ENCODE peak calls at places on chromosomes 12 and 14, in ten cellular contexts. One of them, this sample, is unnamed.
A peak's percentile ranks its signal among the peaks of the same experiment; 100 is the strongest.

GRCh38 chr14:24213866-24214652 is 771 bp upstream of the CHMP4A start:
- DNase-seq in fibroblast of mammary gland: no peak
- DNase-seq in K562: no peak
- DNase-seq in heart right ventricle: no peak
- DNase-seq in tibial artery: no peak
- DNase-seq in cardiac muscle cell: no peak
- DNase-seq in GM13977: no peak
- DNase-seq in tibial nerve: no peak
- DNase-seq in B cell: no peak
- DNase-seq in dorsolateral prefrontal cortex: no peak
- DNase-seq in this sample: no peak

GRCh38 chr14:45426685-45427282 is 173.8 kb upstream of the MIS18BP1 start:
- DNase-seq in fibroblast of mammary gland: peak; percentile 52
- DNase-seq in K562: peak; percentile 16
- DNase-seq in heart right ventricle: no peak
- DNase-seq in tibial artery: no peak
- DNase-seq in cardiac muscle cell: peak; percentile 47
- DNase-seq in GM13977: peak; percentile 22
- DNase-seq in tibial nerve: no peak
- DNase-seq in B cell: peak; percentile 23
- DNase-seq in dorsolateral prefrontal cortex: no peak
- DNase-seq in this sample: peak; percentile 22

GRCh38 chr12:92551853-92552397 is 150.9 kb upstream of the PLEKHG7 start:
- DNase-seq in fibroblast of mammary gland: peak; percentile 42
- DNase-seq in K562: peak; percentile 42
- DNase-seq in heart right ventricle: no peak
- DNase-seq in tibial artery: no peak
- DNase-seq in cardiac muscle cell: no peak
- DNase-seq in GM13977: peak; percentile 55
- DNase-seq in tibial nerve: no peak
- DNase-seq in B cell: no peak
- DNase-seq in dorsolateral prefrontal cortex: no peak
- DNase-seq in this sample: no peak

GRCh38 chr14:36502558-36503508 is 17.2 kb downstream of the NKX2-1 start:
- DNase-seq in fibroblast of mammary gland: no peak
- DNase-seq in K562: no peak
- DNase-seq in heart right ventricle: no peak
- DNase-seq in tibial artery: no peak
- DNase-seq in cardiac muscle cell: no peak
- DNase-seq in GM13977: no peak
- DNase-seq in tibial nerve: no peak
- DNase-seq in B cell: no peak
- DNase-seq in dorsolateral prefrontal cortex: no peak
- DNase-seq in this sample: no peak

GRCh38 chr14:42556551-42556950 is 949.9 kb downstream of the LRFN5 start:
- DNase-seq in fibroblast of mammary gland: no peak
- DNase-seq in K562: no peak
- DNase-seq in heart right ventricle: no peak
- DNase-seq in tibial artery: no peak
- DNase-seq in cardiac muscle cell: no peak
- DNase-seq in GM13977: no peak
- DNase-seq in tibial nerve: no peak
- DNase-seq in B cell: no peak
- DNase-seq in dorsolateral prefrontal cortex: no peak
- DNase-seq in this sample: no peak

GRCh38 chr14:104296388-104297312 is 158.3 kb downstream of the KIF26A start:
- DNase-seq in fibroblast of mammary gland: no peak
- DNase-seq in K562: no peak
- DNase-seq in heart right ventricle: peak; percentile 13
- DNase-seq in tibial artery: peak; percentile 17
- DNase-seq in cardiac muscle cell: peak; percentile 12
- DNase-seq in GM13977: no peak
- DNase-seq in tibial nerve: no peak
- DNase-seq in B cell: no peak
- DNase-seq in dorsolateral prefrontal cortex: peak; percentile 26
- DNase-seq in this sample: peak; percentile 86

GRCh38 chr12:4505381-4505986 is 33.2 kb upstream of the RAD51AP1 start:
- DNase-seq in fibroblast of mammary gland: peak; percentile 49
- DNase-seq in K562: no peak
- DNase-seq in heart right ventricle: no peak
- DNase-seq in tibial artery: no peak
- DNase-seq in cardiac muscle cell: peak; percentile 13
- DNase-seq in GM13977: no peak
- DNase-seq in tibial nerve: no peak
- DNase-seq in B cell: no peak
- DNase-seq in dorsolateral prefrontal cortex: no peak
- DNase-seq in this sample: no peak

GRCh38 chr12:42094277-42094676 is 50.4 kb downstream of the GXYLT1 start:
- DNase-seq in fibroblast of mammary gland: peak; percentile 65
- DNase-seq in K562: peak; percentile 65
- DNase-seq in heart right ventricle: no peak
- DNase-seq in tibial artery: no peak
- DNase-seq in cardiac muscle cell: peak; percentile 70
- DNase-seq in GM13977: no peak
- DNase-seq in tibial nerve: no peak
- DNase-seq in B cell: no peak
- DNase-seq in dorsolateral prefrontal cortex: no peak
- DNase-seq in this sample: no peak

GRCh38 chr14:100708349-100709217 is 18.1 kb upstream of the DLK1 start:
- DNase-seq in fibroblast of mammary gland: peak; percentile 41
- DNase-seq in K562: no peak
- DNase-seq in heart right ventricle: peak; percentile 57
- DNase-seq in tibial artery: no peak
- DNase-seq in cardiac muscle cell: peak; percentile 70
- DNase-seq in GM13977: no peak
- DNase-seq in tibial nerve: no peak
- DNase-seq in B cell: no peak
- DNase-seq in dorsolateral prefrontal cortex: no peak
- DNase-seq in this sample: no peak
- TF ChIP-seq CTCF in fibroblast of mammary gland: no peak
- TF ChIP-seq CTCF in K562: no peak
- TF ChIP-seq CTCF in heart right ventricle: no peak
- TF ChIP-seq CTCF in tibial artery: no peak
- TF ChIP-seq CTCF in cardiac muscle cell: no peak
- TF ChIP-seq CTCF in GM13977: no peak
- TF ChIP-seq CTCF in tibial nerve: no peak
- TF ChIP-seq CTCF in B cell: no peak
- TF ChIP-seq CTCF in dorsolateral prefrontal cortex: no peak
- TF ChIP-seq CTCF in this sample: no peak

GRCh38 chr12:547883-548470 is 88.2 kb downstream of the B4GALNT3 start:
- DNase-seq in fibroblast of mammary gland: no peak
- DNase-seq in K562: no peak
- DNase-seq in heart right ventricle: no peak
- DNase-seq in tibial artery: no peak
- DNase-seq in cardiac muscle cell: no peak
- DNase-seq in GM13977: no peak
- DNase-seq in tibial nerve: no peak
- DNase-seq in B cell: no peak
- DNase-seq in dorsolateral prefrontal cortex: no peak
- DNase-seq in this sample: no peak

GRCh38 chr12:544941-545635 is 85.3 kb downstream of the B4GALNT3 start:
- DNase-seq in fibroblast of mammary gland: no peak
- DNase-seq in K562: no peak
- DNase-seq in heart right ventricle: no peak
- DNase-seq in tibial artery: no peak
- DNase-seq in cardiac muscle cell: no peak
- DNase-seq in GM13977: no peak
- DNase-seq in tibial nerve: no peak
- DNase-seq in B cell: no peak
- DNase-seq in dorsolateral prefrontal cortex: no peak
- DNase-seq in this sample: no peak

GRCh38 chr12:546265-546919 is 86.7 kb downstream of the B4GALNT3 start:
- DNase-seq in fibroblast of mammary gland: no peak
- DNase-seq in K562: no peak
- DNase-seq in heart right ventricle: no peak
- DNase-seq in tibial artery: no peak
- DNase-seq in cardiac muscle cell: no peak
- DNase-seq in GM13977: no peak
- DNase-seq in tibial nerve: no peak
- DNase-seq in B cell: peak; percentile 24
- DNase-seq in dorsolateral prefrontal cortex: no peak
- DNase-seq in this sample: no peak

GRCh38 chr12:545835-546234 is 86.1 kb downstream of the B4GALNT3 start:
- DNase-seq in fibroblast of mammary gland: no peak
- DNase-seq in K562: no peak
- DNase-seq in heart right ventricle: no peak
- DNase-seq in tibial artery: no peak
- DNase-seq in cardiac muscle cell: no peak
- DNase-seq in GM13977: no peak
- DNase-seq in tibial nerve: no peak
- DNase-seq in B cell: no peak
- DNase-seq in dorsolateral prefrontal cortex: no peak
- DNase-seq in this sample: no peak

DNA sequence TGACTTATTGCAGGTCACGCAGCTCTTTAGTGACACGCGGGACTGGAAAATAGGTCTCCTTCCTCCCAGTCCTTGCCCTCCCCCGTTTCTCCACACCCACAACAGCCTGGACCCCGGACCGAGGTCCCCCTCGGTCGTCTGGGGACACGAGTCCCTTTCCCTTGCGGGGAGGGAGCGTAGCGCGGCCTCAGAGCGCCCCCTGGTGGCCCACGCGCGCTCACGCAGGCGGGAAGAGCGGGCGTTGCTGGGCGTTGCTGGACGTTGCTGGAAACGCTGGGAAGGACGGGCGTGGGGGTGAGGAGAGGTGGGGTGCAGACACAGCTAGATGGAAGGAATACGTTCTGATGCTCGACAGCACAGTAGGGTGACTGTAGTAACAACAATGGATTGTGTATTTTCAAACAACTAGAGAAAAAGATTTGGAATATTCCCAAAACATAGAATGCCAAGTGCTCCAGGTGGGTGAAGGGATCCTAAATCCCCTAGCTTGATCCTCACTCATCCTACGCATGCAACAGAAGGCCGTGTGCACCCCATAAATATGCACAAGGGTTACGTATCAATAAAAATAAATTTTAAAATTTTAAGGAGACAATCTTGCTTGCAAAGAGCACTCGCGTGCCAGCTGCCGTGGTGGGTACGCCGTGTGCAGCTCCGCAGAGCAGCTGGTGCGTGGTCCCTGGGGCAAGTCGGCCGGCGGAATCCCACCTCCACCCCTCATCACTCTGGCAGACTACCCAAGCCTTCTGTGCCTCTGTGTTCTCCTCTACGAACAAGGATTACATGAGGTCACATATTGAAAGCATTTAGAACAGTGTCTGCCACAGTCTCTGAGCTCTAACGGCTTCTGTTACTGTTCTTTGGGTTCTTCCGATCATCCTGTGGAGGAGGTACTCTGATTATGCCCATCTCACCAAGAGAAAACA is 87.4 kb downstream of the B4GALNT3 start:
- DNase-seq in fibroblast of mammary gland: peak; percentile 30
- DNase-seq in K562: peak; percentile 80
- DNase-seq in heart right ventricle: peak; percentile 80
- DNase-seq in tibial artery: no peak
- DNase-seq in cardiac muscle cell: peak; percentile 64
- DNase-seq in GM13977: peak; percentile 93
- DNase-seq in tibial nerve: no peak
- DNase-seq in B cell: peak; percentile 77
- DNase-seq in dorsolateral prefrontal cortex: peak; percentile 84
- DNase-seq in this sample: peak; percentile 95
- TF ChIP-seq CTCF in fibroblast of mammary gland: peak; percentile 77
- TF ChIP-seq CTCF in K562: peak; percentile 90
- TF ChIP-seq CTCF in heart right ventricle: peak; percentile 98
- TF ChIP-seq CTCF in tibial artery: peak; percentile 100
- TF ChIP-seq CTCF in cardiac muscle cell: peak; percentile 97
- TF ChIP-seq CTCF in GM13977: peak; percentile 100
- TF ChIP-seq CTCF in tibial nerve: peak; percentile 100
- TF ChIP-seq CTCF in B cell: peak; percentile 95
- TF ChIP-seq CTCF in dorsolateral prefrontal cortex: peak; percentile 87
- TF ChIP-seq CTCF in this sample: peak; percentile 93

GRCh38 chr12:7369274-7369729 is 65.4 kb downstream of the ACSM4 start:
- DNase-seq in fibroblast of mammary gland: peak; percentile 20
- DNase-seq in K562: peak; percentile 33
- DNase-seq in heart right ventricle: peak; percentile 62
- DNase-seq in tibial artery: no peak
- DNase-seq in cardiac muscle cell: peak; percentile 19
- DNase-seq in GM13977: no peak
- DNase-seq in tibial nerve: no peak
- DNase-seq in B cell: no peak
- DNase-seq in dorsolateral prefrontal cortex: no peak
- DNase-seq in this sample: no peak

GRCh38 chr12:7376196-7376595 is 67.8 kb downstream of the CD163L1 start:
- DNase-seq in fibroblast of mammary gland: peak; percentile 81
- DNase-seq in K562: no peak
- DNase-seq in heart right ventricle: no peak
- DNase-seq in tibial artery: no peak
- DNase-seq in cardiac muscle cell: peak; percentile 10
- DNase-seq in GM13977: no peak
- DNase-seq in tibial nerve: no peak
- DNase-seq in B cell: no peak
- DNase-seq in dorsolateral prefrontal cortex: no peak
- DNase-seq in this sample: no peak

GRCh38 chr12:7373226-7373625 is 69.4 kb downstream of the ACSM4 start:
- DNase-seq in fibroblast of mammary gland: no peak
- DNase-seq in K562: peak; percentile 68
- DNase-seq in heart right ventricle: no peak
- DNase-seq in tibial artery: no peak
- DNase-seq in cardiac muscle cell: no peak
- DNase-seq in GM13977: no peak
- DNase-seq in tibial nerve: no peak
- DNase-seq in B cell: no peak
- DNase-seq in dorsolateral prefrontal cortex: peak; percentile 51
- DNase-seq in this sample: no peak

GRCh38 chr12:7375145-7375543 is 68.8 kb downstream of the CD163L1 start:
- DNase-seq in fibroblast of mammary gland: peak; percentile 10
- DNase-seq in K562: no peak
- DNase-seq in heart right ventricle: no peak
- DNase-seq in tibial artery: no peak
- DNase-seq in cardiac muscle cell: no peak
- DNase-seq in GM13977: no peak
- DNase-seq in tibial nerve: no peak
- DNase-seq in B cell: no peak
- DNase-seq in dorsolateral prefrontal cortex: no peak
- DNase-seq in this sample: no peak

DNA sequence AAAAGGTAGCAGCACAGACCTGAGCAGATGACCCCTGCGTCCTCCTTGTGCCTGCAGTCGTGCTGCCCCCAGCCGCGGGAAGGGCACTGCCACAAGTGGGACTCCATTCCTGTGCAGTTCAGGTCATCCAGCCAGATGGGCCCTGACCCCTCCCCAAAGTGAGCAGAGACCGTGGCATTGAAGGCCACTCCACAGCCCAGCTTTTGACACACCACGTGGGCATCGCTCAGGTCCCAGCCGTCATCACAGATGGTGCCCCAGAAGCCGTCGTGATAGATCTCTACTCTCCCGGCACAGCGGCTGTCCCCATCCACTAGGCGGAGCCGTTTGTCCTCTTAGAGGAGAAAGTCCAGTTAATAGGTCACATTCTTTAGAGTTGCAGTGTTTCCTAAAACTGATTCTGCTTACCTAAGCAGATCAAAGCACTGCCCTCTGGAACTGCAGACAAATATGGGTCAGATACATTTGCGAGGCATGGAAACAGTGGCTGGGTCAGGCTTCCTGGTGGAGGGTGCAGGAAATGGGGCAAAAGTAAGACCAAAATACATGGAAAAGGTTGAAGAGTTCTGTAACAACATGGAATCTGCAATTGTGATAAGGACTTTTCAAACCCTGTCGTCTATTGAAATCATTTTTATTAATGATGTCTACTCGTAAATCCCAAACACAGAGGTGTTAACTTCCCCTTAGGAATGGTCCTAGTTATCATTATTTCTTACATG is 69.4 kb downstream of the CD163L1 start:
- DNase-seq in fibroblast of mammary gland: peak; percentile 58
- DNase-seq in K562: peak; percentile 57
- DNase-seq in heart right ventricle: peak; percentile 20
- DNase-seq in tibial artery: peak; percentile 40
- DNase-seq in cardiac muscle cell: peak; percentile 4
- DNase-seq in GM13977: peak; percentile 26
- DNase-seq in tibial nerve: peak; percentile 15
- DNase-seq in B cell: peak; percentile 3
- DNase-seq in dorsolateral prefrontal cortex: no peak
- DNase-seq in this sample: no peak
- TF ChIP-seq CTCF in fibroblast of mammary gland: peak; percentile 70
- TF ChIP-seq CTCF in K562: peak; percentile 73
- TF ChIP-seq CTCF in heart right ventricle: peak; percentile 8
- TF ChIP-seq CTCF in tibial artery: no peak
- TF ChIP-seq CTCF in cardiac muscle cell: peak; percentile 18
- TF ChIP-seq CTCF in GM13977: peak; percentile 42
- TF ChIP-seq CTCF in tibial nerve: no peak
- TF ChIP-seq CTCF in B cell: peak; percentile 15
- TF ChIP-seq CTCF in dorsolateral prefrontal cortex: no peak
- TF ChIP-seq CTCF in this sample: no peak

GRCh38 chr12:27548301-27549199 is 24.5 kb downstream of the PPFIBP1 start:
- DNase-seq in fibroblast of mammary gland: no peak
- DNase-seq in K562: no peak
- DNase-seq in heart right ventricle: no peak
- DNase-seq in tibial artery: no peak
- DNase-seq in cardiac muscle cell: no peak
- DNase-seq in GM13977: no peak
- DNase-seq in tibial nerve: no peak
- DNase-seq in B cell: no peak
- DNase-seq in dorsolateral prefrontal cortex: no peak
- DNase-seq in this sample: no peak

GRCh38 chr12:27550653-27550975 is 26.6 kb downstream of the PPFIBP1 start:
- DNase-seq in fibroblast of mammary gland: no peak
- DNase-seq in K562: no peak
- DNase-seq in heart right ventricle: no peak
- DNase-seq in tibial artery: no peak
- DNase-seq in cardiac muscle cell: peak; percentile 50
- DNase-seq in GM13977: no peak
- DNase-seq in tibial nerve: no peak
- DNase-seq in B cell: no peak
- DNase-seq in dorsolateral prefrontal cortex: no peak
- DNase-seq in this sample: no peak

GRCh38 chr12:27549231-27549800 is 25.3 kb downstream of the PPFIBP1 start:
- DNase-seq in fibroblast of mammary gland: peak; percentile 93
- DNase-seq in K562: no peak
- DNase-seq in heart right ventricle: no peak
- DNase-seq in tibial artery: no peak
- DNase-seq in cardiac muscle cell: peak; percentile 82
- DNase-seq in GM13977: no peak
- DNase-seq in tibial nerve: no peak
- DNase-seq in B cell: no peak
- DNase-seq in dorsolateral prefrontal cortex: no peak
- DNase-seq in this sample: no peak

GRCh38 chr12:27551172-27551840 is 27.3 kb downstream of the PPFIBP1 start:
- DNase-seq in fibroblast of mammary gland: peak; percentile 57
- DNase-seq in K562: no peak
- DNase-seq in heart right ventricle: no peak
- DNase-seq in tibial artery: peak; percentile 39
- DNase-seq in cardiac muscle cell: no peak
- DNase-seq in GM13977: no peak
- DNase-seq in tibial nerve: no peak
- DNase-seq in B cell: no peak
- DNase-seq in dorsolateral prefrontal cortex: no peak
- DNase-seq in this sample: no peak

DNA sequence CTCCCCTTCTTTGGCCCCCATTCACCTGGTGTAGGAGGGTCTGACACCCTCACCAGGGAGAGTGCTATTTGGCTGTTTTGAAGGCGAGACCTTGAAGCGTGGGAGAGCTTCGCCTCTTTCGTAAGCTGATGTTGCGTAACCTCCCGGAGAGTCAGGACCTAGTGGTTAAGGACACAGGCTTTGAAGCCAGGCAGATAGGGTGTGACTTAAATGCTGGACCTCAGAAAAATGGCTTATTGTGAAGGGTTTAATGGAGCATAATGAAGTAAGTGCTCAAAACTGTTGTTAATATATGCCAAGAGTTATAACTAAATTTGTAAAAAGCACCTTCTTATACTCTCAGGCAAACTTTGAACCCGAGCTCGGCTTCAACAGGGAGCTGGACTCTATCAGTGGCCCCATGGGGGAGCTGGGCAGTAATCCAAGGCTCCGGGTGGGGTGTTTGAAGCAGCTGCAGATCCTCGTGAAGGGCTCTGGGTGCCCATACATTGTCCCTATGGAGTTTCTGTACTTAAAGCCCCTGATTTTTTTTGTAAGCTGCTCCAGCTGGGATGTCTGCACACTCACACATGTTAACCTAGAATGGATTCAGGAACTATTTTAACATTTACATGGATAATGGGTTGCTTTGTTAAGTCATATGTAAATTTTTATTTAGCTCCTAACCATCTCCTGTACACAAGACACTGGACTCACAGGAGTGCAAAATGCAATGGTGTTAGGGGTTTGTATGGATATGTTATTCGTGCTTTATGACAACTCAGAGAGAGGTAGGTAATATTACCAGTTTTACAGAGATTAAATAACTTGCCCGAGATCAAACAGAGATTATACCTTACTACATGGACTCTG is 26.0 kb downstream of the PPFIBP1 start:
- DNase-seq in fibroblast of mammary gland: peak; percentile 99
- DNase-seq in K562: peak; percentile 72
- DNase-seq in heart right ventricle: peak; percentile 79
- DNase-seq in tibial artery: peak; percentile 91
- DNase-seq in cardiac muscle cell: peak; percentile 98
- DNase-seq in GM13977: no peak
- DNase-seq in tibial nerve: peak; percentile 76
- DNase-seq in B cell: no peak
- DNase-seq in dorsolateral prefrontal cortex: no peak
- DNase-seq in this sample: no peak
- TF ChIP-seq CTCF in fibroblast of mammary gland: no peak
- TF ChIP-seq CTCF in K562: no peak
- TF ChIP-seq CTCF in heart right ventricle: peak; percentile 10
- TF ChIP-seq CTCF in tibial artery: no peak
- TF ChIP-seq CTCF in cardiac muscle cell: no peak
- TF ChIP-seq CTCF in GM13977: no peak
- TF ChIP-seq CTCF in tibial nerve: no peak
- TF ChIP-seq CTCF in B cell: no peak
- TF ChIP-seq CTCF in dorsolateral prefrontal cortex: no peak
- TF ChIP-seq CTCF in this sample: no peak